ENCODE peak calls at places on chromosome 18, in ten cellular contexts. K, G, H, V, P, D, B, O, C and E are unnamed samples.

GRCh38 chr18:59639136-59639535 is 58.1 kb downstream of the CCBE1 start:
- DNase-seq in K (no peak), G (peak), H (no peak), V (no peak), P (no peak), D (no peak), B (no peak), O (no peak), C (no peak), E (no peak)

GRCh38 chr18:35376393-35376741 is 770 bp downstream of the ZNF396 start:
- DNase-seq in K (no peak), G (peak), H (no peak), V (no peak), P (no peak), D (no peak), B (no peak), O (no peak), C (no peak), E (no peak)

GRCh38 chr18:54606835-54607212 is 15.8 kb downstream of the DYNAP start:
- DNase-seq in K (no peak), G (no peak), H (no peak), V (no peak), P (no peak), D (no peak), B (peak), O (no peak), C (no peak), E (no peak)

GRCh38 chr18:23862071-23862470 is 152.5 kb upstream of the TTC39C start:
- DNase-seq in K (peak), G (peak), H (no peak), V (no peak), P (no peak), D (peak), B (no peak), O (peak), C (peak), E (peak)

GRCh38 chr18:67151366-67151765 is 365.2 kb downstream of the DSEL start:
- DNase-seq in K (no peak), G (no peak), H (no peak), V (peak), P (peak), D (no peak), B (no peak), O (no peak), C (no peak), E (peak)

GRCh38 chr18:54162431-54162830 is 62.0 kb downstream of the MBD2 start:
- DNase-seq in K (peak), G (peak), H (no peak), V (no peak), P (no peak), D (no peak), B (no peak), O (peak), C (peak), E (peak)

GRCh38 chr18:62564044-62564443 is 41.2 kb downstream of the ZCCHC2 start:
- DNase-seq in K (no peak), G (no peak), H (no peak), V (no peak), P (no peak), D (no peak), B (no peak), O (no peak), C (no peak), E (no peak)

GRCh38 chr18:72762505-72763122 is 105.2 kb downstream of the NETO1 start:
- DNase-seq in K (peak), G (peak), H (no peak), V (peak), P (peak), D (peak), B (peak), O (peak), C (peak), E (peak)

GRCh38 chr18:75714766-75715165 is 287.3 kb upstream of the SMIM21 start:
- DNase-seq in K (no peak), G (no peak), H (no peak), V (no peak), P (no peak), D (no peak), B (no peak), O (no peak), C (no peak), E (no peak)

GRCh38 chr18:55783921-55784320 is 195.9 kb upstream of the TCF4 start:
- DNase-seq in K (no peak), G (no peak), H (no peak), V (no peak), P (no peak), D (no peak), B (no peak), O (no peak), C (no peak), E (no peak)